ENCODE peak calls at places on chromosomes 13 and 19, in five cellular contexts. D is HuH-7, W is HCT116, C is glutamatergic neuron, Q is NCI-H1092. U is an unnamed sample.

GRCh38 chr19:17488593-17489391 is 18.5 kb downstream of the SLC27A1 start:
- DNase-seq in D (no peak), W (peak; percentile 83), C (peak; percentile 86), Q (no peak), U (no peak)

GRCh38 chr19:4007836-4008539 is 452 bp downstream of the PIAS4 start:
- DNase-seq in D (no peak), W (no peak), C (peak; percentile 71), Q (no peak), U (peak; percentile 23)

GRCh38 chr13:33932765-33933406 is 114.9 kb downstream of the RFC3 start:
- DNase-seq in D (no peak), W (no peak), C (no peak), Q (no peak), U (peak; percentile 59)

GRCh38 chr19:42242071-42242511 is 311 bp downstream of the GSK3A start:
- DNase-seq in D (no peak), W (no peak), C (no peak), Q (no peak), U (no peak)

GRCh38 chr13:24627090-24627714 is 53.0 kb upstream of the ATP12A start:
- DNase-seq in D (peak; percentile 76), W (peak; percentile 4), C (peak; percentile 77), Q (no peak), U (peak; percentile 10)

GRCh38 chr13:32735859-32736258 is 149.6 kb downstream of the PDS5B start:
- DNase-seq in D (no peak), W (no peak), C (no peak), Q (no peak), U (no peak)

GRCh38 chr13:98041081-98041820 is 87.8 kb downstream of the IPO5 start:
- DNase-seq in D (no peak), W (no peak), C (no peak), Q (no peak), U (peak; percentile 28)

GRCh38 chr13:106234656-106235055 is 300.8 kb downstream of the EFNB2 start:
- DNase-seq in D (no peak), W (no peak), C (no peak), Q (no peak), U (no peak)

GRCh38 chr13:23985846-23986245 is 88.5 kb upstream of the C1QTNF9B start:
- DNase-seq in D (no peak), W (no peak), C (peak; percentile 65), Q (no peak), U (no peak)

GRCh38 chr19:28577199-28577598 is 635.8 kb downstream of the UQCRFS1 start:
- DNase-seq in D (no peak), W (no peak), C (no peak), Q (no peak), U (no peak)

GRCh38 chr13:91358384-91358776 is 10.9 kb downstream of the MIR17HG start:
- DNase-seq in D (no peak), W (no peak), C (no peak), Q (no peak), U (no peak)

U was measured in cardiac fibroblast.